ENCODE peak calls at places on chromosomes 4 and X, in ten cellular contexts. Z is CD4-positive, alpha-beta T cell; Q is nephron progenitor cell; R is uterus; I is left lung; H is pancreas; B is fibroblast of mammary gland; G is heart left ventricle; N is WTC11; T is thyroid gland. V is an unnamed sample.

GRCh38 chr4:83731609-83732008 is 195.7 kb downstream of the GPAT3 start:
- DNase-seq in Z (no peak), Q (no peak), R (no peak), I (no peak), H (no peak), B (peak), G (no peak), N (no peak), T (no peak), V (no peak)

GRCh38 chr4:17092990-17093880 is 194.8 kb upstream of the LDB2 start:
- DNase-seq in Z (no peak), Q (no peak), R (no peak), I (no peak), H (no peak), B (no peak), G (no peak), N (no peak), T (no peak), V (no peak)

GRCh38 chrX:12871181-12871580 is 4.3 kb downstream of the TLR7 start:
- DNase-seq in Z (no peak), Q (no peak), R (no peak), I (no peak), H (no peak), B (no peak), G (no peak), N (no peak), T (no peak), V (no peak)

GRCh38 chrX:46244451-46244850 is 300.8 kb downstream of the ZNF674 start:
- DNase-seq in Z (no peak), Q (no peak), R (no peak), I (no peak), H (no peak), B (peak), G (no peak), N (no peak), T (no peak), V (no peak)

GRCh38 chrX:14032383-14032782 is 2.7 kb upstream of the GEMIN8 start:
- DNase-seq in Z (peak), Q (peak), R (peak), I (no peak), H (peak), B (peak), G (no peak), N (peak), T (peak), V (no peak)

GRCh38 chr4:167290684-167291083 is 56.4 kb upstream of the SPOCK3 start:
- DNase-seq in Z (no peak), Q (no peak), R (no peak), I (no peak), H (no peak), B (peak), G (no peak), N (no peak), T (no peak), V (no peak)

GRCh38 chr4:138308421-138308820 is 66.3 kb upstream of the SLC7A11 start:
- DNase-seq in Z (no peak), Q (no peak), R (no peak), I (no peak), H (no peak), B (peak), G (no peak), N (no peak), T (peak), V (no peak)

GRCh38 chr4:60216752-60217151 is 983.4 kb upstream of the ADGRL3 start:
- DNase-seq in Z (no peak), Q (no peak), R (no peak), I (no peak), H (no peak), B (peak), G (no peak), N (no peak), T (no peak), V (no peak)

GRCh38 chr4:183444953-183445543 is 612 bp downstream of the CDKN2AIP start:
- DNase-seq in Z (no peak), Q (no peak), R (no peak), I (peak), H (no peak), B (peak), G (peak), N (peak), T (no peak), V (peak)

GRCh38 chr4:1750381-1751154 is 29.2 kb downstream of the TACC3 start:
- DNase-seq in Z (no peak), Q (no peak), R (no peak), I (no peak), H (no peak), B (no peak), G (no peak), N (no peak), T (no peak), V (no peak)

GRCh38 chrX:28910501-28910900 is 323.3 kb downstream of the IL1RAPL1 start:
- DNase-seq in Z (no peak), Q (no peak), R (no peak), I (no peak), H (no peak), B (peak), G (no peak), N (no peak), T (no peak), V (no peak)

GRCh38 chr4:168831919-168832745 is 177.9 kb downstream of the CBR4 start:
- DNase-seq in Z (peak), Q (peak), R (peak), I (peak), H (peak), B (peak), G (peak), N (peak), T (peak), V (peak)

GRCh38 chr4:116664198-116664597 is 421.2 kb downstream of the TRAM1L1 start:
- DNase-seq in Z (no peak), Q (no peak), R (no peak), I (no peak), H (no peak), B (no peak), G (no peak), N (peak), T (no peak), V (no peak)

GRCh38 chr4:122759639-122760310 is 27.3 kb downstream of the BBS12 start:
- DNase-seq in Z (no peak), Q (no peak), R (no peak), I (no peak), H (no peak), B (peak), G (no peak), N (no peak), T (no peak), V (no peak)

GRCh38 chrX:20487227-20487626 is 220.5 kb upstream of the RPS6KA3 start:
- DNase-seq in Z (no peak), Q (no peak), R (no peak), I (no peak), H (no peak), B (peak), G (no peak), N (no peak), T (no peak), V (no peak)

GRCh38 chr4:2621419-2621818 is 85.0 kb downstream of the FAM193A start:
- DNase-seq in Z (no peak), Q (no peak), R (no peak), I (no peak), H (no peak), B (no peak), G (no peak), N (no peak), T (no peak), V (no peak)

GRCh38 chr4:184471872-184472539 is 2.3 kb downstream of the IRF2 start:
- DNase-seq in Z (no peak), Q (no peak), R (no peak), I (no peak), H (no peak), B (peak), G (no peak), N (no peak), T (peak), V (no peak)

GRCh38 chr4:42397635-42398447 is 553 bp downstream of the SHISA3 start:
- DNase-seq in Z (no peak), Q (peak), R (no peak), I (no peak), H (peak), B (no peak), G (peak), N (no peak), T (peak), V (peak)

GRCh38 chr4:112951362-112951962 is 98.0 kb upstream of the ANK2 start:
- DNase-seq in Z (no peak), Q (no peak), R (no peak), I (no peak), H (no peak), B (peak), G (no peak), N (no peak), T (no peak), V (no peak)

GRCh38 chr4:97238956-97239698 is 904.1 kb downstream of the STPG2 start:
- DNase-seq in Z (no peak), Q (peak), R (no peak), I (no peak), H (no peak), B (no peak), G (no peak), N (no peak), T (no peak), V (no peak)

GRCh38 chrX:12567857-12568256 is 223.4 kb upstream of the PRPS2 start:
- DNase-seq in Z (no peak), Q (no peak), R (no peak), I (no peak), H (no peak), B (peak), G (no peak), N (no peak), T (no peak), V (no peak)

GRCh38 chr4:26621366-26621765 is 37.5 kb downstream of the TBC1D19 start:
- DNase-seq in Z (no peak), Q (no peak), R (no peak), I (no peak), H (no peak), B (no peak), G (no peak), N (no peak), T (no peak), V (no peak)

GRCh38 chrX:72262077-72262476 is 15.0 kb downstream of the RPS4X start:
- DNase-seq in Z (no peak), Q (no peak), R (no peak), I (no peak), H (no peak), B (no peak), G (no peak), N (no peak), T (peak), V (no peak)

GRCh38 chr4:94358101-94358500 is 15.5 kb upstream of the HPGDS start:
- DNase-seq in Z (no peak), Q (no peak), R (no peak), I (no peak), H (no peak), B (no peak), G (no peak), N (no peak), T (no peak), V (no peak)

GRCh38 chrX:1394731-1395501 is 3.0 kb upstream of the SLC25A6 start:
- DNase-seq in Z (no peak), Q (no peak), R (no peak), I (peak), H (no peak), B (no peak), G (peak), N (no peak), T (peak), V (peak)

GRCh38 chrX:105273326-105273725 is 52.8 kb upstream of the TEX13A start:
- DNase-seq in Z (no peak), Q (no peak), R (no peak), I (no peak), H (no peak), B (no peak), G (no peak), N (no peak), T (no peak), V (no peak)

GRCh38 chrX:88982933-88983332 is 235.9 kb downstream of the CPXCR1 start:
- DNase-seq in Z (no peak), Q (no peak), R (no peak), I (no peak), H (no peak), B (no peak), G (no peak), N (no peak), T (no peak), V (no peak)

GRCh38 chr4:19983072-19983471 is 268.6 kb upstream of the SLIT2 start:
- DNase-seq in Z (no peak), Q (no peak), R (no peak), I (no peak), H (no peak), B (peak), G (no peak), N (no peak), T (no peak), V (no peak)

GRCh38 chr4:155593793-155594192 is 72.9 kb upstream of the GUCY1A1 start:
- DNase-seq in Z (no peak), Q (no peak), R (no peak), I (no peak), H (no peak), B (no peak), G (no peak), N (no peak), T (no peak), V (no peak)

GRCh38 chr4:18366762-18367358 is 345.3 kb upstream of the LCORL start:
- DNase-seq in Z (no peak), Q (no peak), R (no peak), I (no peak), H (peak), B (peak), G (no peak), N (no peak), T (no peak), V (no peak)

GRCh38 chr4:71026086-71026485 is 32.6 kb downstream of the DCK start:
- DNase-seq in Z (no peak), Q (no peak), R (no peak), I (no peak), H (peak), B (peak), G (no peak), N (no peak), T (peak), V (no peak)

GRCh38 chr4:57369446-57369845 is 259.3 kb upstream of the IGFBP7 start:
- DNase-seq in Z (no peak), Q (no peak), R (no peak), I (no peak), H (no peak), B (no peak), G (no peak), N (no peak), T (no peak), V (no peak)

GRCh38 chrX:373641-374471 is 12.9 kb downstream of the PPP2R3B start:
- DNase-seq in Z (peak), Q (peak), R (no peak), I (no peak), H (no peak), B (no peak), G (no peak), N (peak), T (peak), V (peak)

GRCh38 chrX:10636851-10637250 is 16.5 kb upstream of the MID1 start:
- DNase-seq in Z (no peak), Q (no peak), R (no peak), I (no peak), H (no peak), B (no peak), G (no peak), N (no peak), T (no peak), V (no peak)

GRCh38 chr4:103895876-103896465 is 176.2 kb upstream of the TACR3 start:
- DNase-seq in Z (no peak), Q (no peak), R (no peak), I (no peak), H (no peak), B (peak), G (no peak), N (no peak), T (no peak), V (no peak)

GRCh38 chr4:78235800-78236199 is 178.7 kb downstream of the FRAS1 start:
- DNase-seq in Z (no peak), Q (no peak), R (no peak), I (no peak), H (no peak), B (no peak), G (no peak), N (no peak), T (no peak), V (no peak)

GRCh38 chr4:30870513-30870912 is 150.3 kb downstream of the PCDH7 start:
- DNase-seq in Z (no peak), Q (no peak), R (no peak), I (no peak), H (no peak), B (no peak), G (no peak), N (no peak), T (no peak), V (no peak)

GRCh38 chr4:165839615-165840333 is 33.3 kb upstream of the TLL1 start:
- DNase-seq in Z (no peak), Q (no peak), R (no peak), I (no peak), H (no peak), B (peak), G (no peak), N (no peak), T (no peak), V (no peak)

GRCh38 chr4:175405961-175406360 is 406.1 kb downstream of the GPM6A start:
- DNase-seq in Z (no peak), Q (no peak), R (no peak), I (no peak), H (no peak), B (no peak), G (no peak), N (no peak), T (no peak), V (no peak)

GRCh38 chrX:70338290-70338689 is 48.4 kb downstream of the KIF4A start:
- DNase-seq in Z (no peak), Q (no peak), R (no peak), I (no peak), H (no peak), B (no peak), G (no peak), N (no peak), T (no peak), V (no peak)

GRCh38 chrX:6163761-6164160 is 64.9 kb downstream of the NLGN4X start:
- DNase-seq in Z (no peak), Q (no peak), R (no peak), I (no peak), H (no peak), B (no peak), G (no peak), N (no peak), T (no peak), V (no peak)
- TF ChIP-seq CTCF in Z (no peak), Q (no peak), R (no peak), I (no peak), H (no peak), B (no peak), G (no peak), N (no peak), T (no peak), V (no peak)

GRCh38 chrX:68720851-68721250 is 73.4 kb downstream of the STARD8 start:
- DNase-seq in Z (no peak), Q (no peak), R (no peak), I (no peak), H (no peak), B (no peak), G (no peak), N (no peak), T (no peak), V (no peak)

GRCh38 chrX:68721546-68721945 is 74.1 kb downstream of the STARD8 start:
- DNase-seq in Z (no peak), Q (no peak), R (peak), I (peak), H (no peak), B (no peak), G (no peak), N (no peak), T (no peak), V (peak)

GRCh38 chrX:68719181-68719903 is 71.9 kb downstream of the STARD8 start:
- DNase-seq in Z (no peak), Q (no peak), R (peak), I (peak), H (no peak), B (no peak), G (no peak), N (no peak), T (no peak), V (peak)

GRCh38 chrX:68718443-68718820 is 71.0 kb downstream of the STARD8 start:
- DNase-seq in Z (no peak), Q (no peak), R (peak), I (peak), H (no peak), B (no peak), G (no peak), N (no peak), T (no peak), V (peak)

GRCh38 chrX:68719904-68720614 is 72.6 kb downstream of the STARD8 start:
- DNase-seq in Z (no peak), Q (no peak), R (peak), I (peak), H (no peak), B (peak), G (no peak), N (no peak), T (no peak), V (peak)
- TF ChIP-seq CTCF in Z (no peak), Q (no peak), R (no peak), I (no peak), H (no peak), B (peak), G (peak), N (no peak), T (no peak), V (no peak)

GRCh38 chr4:81492596-81492995 is 20.9 kb upstream of the RASGEF1B start:
- DNase-seq in Z (no peak), Q (no peak), R (no peak), I (no peak), H (no peak), B (no peak), G (no peak), N (no peak), T (no peak), V (no peak)
- TF ChIP-seq CTCF in Z (no peak), Q (no peak), R (no peak), I (no peak), H (no peak), B (no peak), G (no peak), N (no peak), T (no peak), V (no peak)

GRCh38 chr4:105146286-105147219 is at the start of gene TET2:
- DNase-seq in Z (peak), Q (peak), R (peak), I (peak), H (peak), B (peak), G (peak), N (peak), T (peak), V (peak)
- TF ChIP-seq CTCF in Z (no peak), Q (no peak), R (peak), I (no peak), H (no peak), B (no peak), G (no peak), N (no peak), T (no peak), V (no peak)

GRCh38 chr4:22238742-22239141 is 277.1 kb downstream of the ADGRA3 start:
- DNase-seq in Z (no peak), Q (peak), R (no peak), I (no peak), H (no peak), B (no peak), G (no peak), N (peak), T (peak), V (no peak)

GRCh38 chr4:22237846-22238513 is 277.9 kb downstream of the ADGRA3 start:
- DNase-seq in Z (no peak), Q (no peak), R (no peak), I (no peak), H (no peak), B (no peak), G (no peak), N (no peak), T (peak), V (no peak)

GRCh38 chr4:22235798-22236197 is 280.1 kb downstream of the ADGRA3 start:
- DNase-seq in Z (no peak), Q (no peak), R (no peak), I (no peak), H (no peak), B (no peak), G (peak), N (no peak), T (no peak), V (no peak)

GRCh38 chr4:22240814-22241213 is 275.1 kb downstream of the ADGRA3 start:
- DNase-seq in Z (no peak), Q (no peak), R (no peak), I (no peak), H (no peak), B (no peak), G (no peak), N (no peak), T (no peak), V (no peak)

GRCh38 chr4:22237155-22237751 is 278.6 kb downstream of the ADGRA3 start:
- DNase-seq in Z (peak), Q (peak), R (peak), I (no peak), H (peak), B (peak), G (no peak), N (peak), T (peak), V (peak)
- TF ChIP-seq CTCF in Z (no peak), Q (peak), R (no peak), I (no peak), H (peak), B (peak), G (peak), N (peak), T (no peak), V (peak)

GRCh38 chrX:87338510-87338909 is 179.1 kb upstream of the KLHL4 start:
- DNase-seq in Z (no peak), Q (no peak), R (no peak), I (no peak), H (no peak), B (peak), G (no peak), N (no peak), T (no peak), V (no peak)
- TF ChIP-seq CTCF in Z (no peak), Q (peak), R (peak), I (peak), H (no peak), B (peak), G (peak), N (no peak), T (no peak), V (no peak)

DNA sequence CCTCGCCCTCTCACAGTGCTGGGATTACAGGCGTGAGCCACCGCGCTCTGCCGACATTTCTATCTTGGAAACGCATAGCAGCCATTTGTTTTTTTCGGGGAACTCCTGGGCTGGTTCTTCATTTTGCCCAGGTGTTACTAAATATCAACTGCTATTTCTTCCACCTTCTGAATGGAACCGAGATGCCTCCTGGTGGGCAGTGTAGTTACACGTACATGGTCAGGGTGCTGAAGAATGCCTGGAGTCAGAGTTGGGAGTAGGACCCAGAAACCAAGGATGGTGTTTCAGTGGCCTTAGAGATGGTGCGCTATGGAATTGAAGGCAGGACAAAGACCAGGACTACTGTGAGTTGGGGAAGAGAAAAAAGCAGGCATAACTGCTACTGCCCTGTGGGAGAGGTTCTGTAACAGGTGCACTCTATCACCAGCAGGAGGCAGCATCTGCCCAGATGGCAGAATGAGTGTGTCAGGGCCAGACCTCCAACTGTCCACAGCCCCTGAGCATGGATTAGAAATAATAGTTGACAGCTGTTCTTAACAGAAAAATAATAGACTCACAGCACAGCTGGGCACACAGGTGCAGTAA is 81.7 kb downstream of the ZC4H2 start:
- DNase-seq in Z (peak), Q (peak), R (no peak), I (no peak), H (peak), B (peak), G (no peak), N (peak), T (peak), V (no peak)
- TF ChIP-seq CTCF in Z (peak), Q (peak), R (no peak), I (peak), H (no peak), B (peak), G (peak), N (peak), T (no peak), V (peak)